ENCODE peak calls at places on chromosomes 1 and 21, in five cellular contexts. S is WTC11, U is cardiac muscle cell, L is GM10248, P is cardiac fibroblast. D is an unnamed sample.

GRCh38 chr1:24963943-24964677 is 34.0 kb upstream of the RUNX3 start:
- DNase-seq in S (no peak), U (no peak), L (no peak), P (no peak), D (no peak)

GRCh38 chr1:200891774-200892157 is 2.9 kb upstream of the INAVA start:
- DNase-seq in S (peak; percentile 76), U (peak; percentile 24), L (no peak), P (no peak), D (no peak)

GRCh38 chr1:234212764-234213406 is 160.4 kb upstream of the COA6 start:
- DNase-seq in S (peak; percentile 43), U (peak; percentile 80), L (peak; percentile 65), P (peak; percentile 28), D (no peak)

GRCh38 chr1:52659851-52660596 is 27.1 kb downstream of the SHISAL2A start:
- DNase-seq in S (peak; percentile 28), U (no peak), L (no peak), P (no peak), D (no peak)

GRCh38 chr1:30744060-30744756 is 13.4 kb downstream of the LAPTM5 start:
- DNase-seq in S (no peak), U (no peak), L (no peak), P (peak; percentile 13), D (no peak)

GRCh38 chr21:43012596-43012995 is 38.2 kb downstream of the PKNOX1 start:
- DNase-seq in S (no peak), U (no peak), L (no peak), P (peak; percentile 35), D (no peak)

GRCh38 chr1:28417441-28418277 is 48.1 kb downstream of the PHACTR4 start:
- DNase-seq in S (no peak), U (no peak), L (no peak), P (peak; percentile 59), D (no peak)

GRCh38 chr21:33478182-33478581 is 1.6 kb downstream of the TMEM50B start:
- DNase-seq in S (no peak), U (no peak), L (no peak), P (no peak), D (no peak)

GRCh38 chr1:247681288-247681897 is 1.9 kb upstream of the OR13G1 start:
- DNase-seq in S (peak; percentile 73), U (peak; percentile 89), L (peak; percentile 31), P (peak; percentile 80), D (no peak)

GRCh38 chr1:10074059-10074854 is 41.5 kb downstream of the UBE4B start:
- DNase-seq in S (no peak), U (no peak), L (peak; percentile 76), P (peak; percentile 94), D (no peak)

GRCh38 chr1:50783286-50783685 is 176.8 kb downstream of the FAF1 start:
- DNase-seq in S (no peak), U (no peak), L (no peak), P (no peak), D (no peak)

GRCh38 chr1:189658381-189658780 is 819.3 kb downstream of the BRINP3 start:
- DNase-seq in S (no peak), U (no peak), L (no peak), P (no peak), D (no peak)

GRCh38 chr1:237814319-237814924 is 76.3 kb downstream of the ZP4 start:
- DNase-seq in S (no peak), U (peak; percentile 17), L (no peak), P (peak; percentile 11), D (no peak)

GRCh38 chr1:56330400-56331026 is 248.8 kb downstream of the PLPP3 start:
- DNase-seq in S (no peak), U (no peak), L (peak; percentile 21), P (peak; percentile 67), D (no peak)

GRCh38 chr1:223825767-223826461 is 19.8 kb downstream of the TP53BP2 start:
- DNase-seq in S (no peak), U (no peak), L (no peak), P (peak; percentile 44), D (no peak)

GRCh38 chr1:8394456-8395321 is 76.8 kb downstream of the SLC45A1 start:
- DNase-seq in S (no peak), U (no peak), L (no peak), P (peak; percentile 95), D (no peak)

GRCh38 chr1:110390096-110390495 is 730 bp downstream of the SLC16A4 start:
- DNase-seq in S (peak; percentile 16), U (no peak), L (no peak), P (peak; percentile 74), D (no peak)

GRCh38 chr1:10799726-10800125 is 3.3 kb upstream of the CASZ1 start:
- DNase-seq in S (no peak), U (no peak), L (no peak), P (no peak), D (no peak)

GRCh38 chr1:151461694-151462093 is 2.4 kb upstream of the POGZ start:
- DNase-seq in S (no peak), U (no peak), L (no peak), P (no peak), D (no peak)

GRCh38 chr1:201533836-201534235 is 5.1 kb upstream of the NAV1 start:
- DNase-seq in S (no peak), U (no peak), L (no peak), P (no peak), D (no peak)

GRCh38 chr1:6660415-6661049 is 35.9 kb downstream of the THAP3 start:
- DNase-seq in S (no peak), U (no peak), L (no peak), P (no peak), D (no peak)

GRCh38 chr1:89363638-89364536 is at the start of gene GBP6:
- DNase-seq in S (peak; percentile 13), U (peak; percentile 62), L (no peak), P (no peak), D (no peak)

GRCh38 chr1:59116920-59117542 is 179.9 kb upstream of the FGGY start:
- DNase-seq in S (peak; percentile 35), U (no peak), L (no peak), P (peak; percentile 59), D (no peak)

GRCh38 chr1:34263411-34263810 is 86.7 kb downstream of the C1orf94 start:
- DNase-seq in S (no peak), U (no peak), L (no peak), P (no peak), D (no peak)

GRCh38 chr1:9181176-9181906 is 52.4 kb upstream of the GPR157 start:
- DNase-seq in S (peak; percentile 89), U (peak; percentile 79), L (peak; percentile 84), P (peak; percentile 72), D (peak; percentile 73)

GRCh38 chr21:36466061-36466511 is 13.8 kb downstream of the CLDN14 start:
- DNase-seq in S (no peak), U (no peak), L (no peak), P (peak; percentile 90), D (no peak)

DNA sequence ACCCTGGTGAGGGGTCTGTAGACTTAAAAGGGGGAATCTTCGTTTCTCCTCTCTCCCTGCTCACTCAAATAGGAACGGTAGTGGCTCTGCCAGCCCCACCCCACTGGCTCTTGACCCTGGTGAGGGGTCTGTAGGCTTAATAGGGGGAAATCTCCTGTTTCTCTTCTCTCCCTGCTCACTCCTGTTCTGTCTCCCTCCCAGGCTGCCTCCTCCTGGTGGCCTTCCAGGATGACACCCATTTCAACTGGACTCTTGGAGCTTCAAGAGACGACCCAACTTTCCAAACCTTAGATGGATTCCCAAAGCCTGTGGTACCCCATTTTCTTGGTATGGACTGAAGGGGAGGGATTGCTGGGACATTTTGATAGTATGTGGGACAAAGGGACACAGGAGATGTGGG is 1.4 kb upstream of the EPHB2 start:
- DNase-seq in S (peak; percentile 50), U (no peak), L (no peak), P (peak; percentile 10), D (no peak)
- TF ChIP-seq CTCF in S (peak; percentile 19), U (peak; percentile 28), L (no peak), P (peak; percentile 21), D (no peak)

DNA sequence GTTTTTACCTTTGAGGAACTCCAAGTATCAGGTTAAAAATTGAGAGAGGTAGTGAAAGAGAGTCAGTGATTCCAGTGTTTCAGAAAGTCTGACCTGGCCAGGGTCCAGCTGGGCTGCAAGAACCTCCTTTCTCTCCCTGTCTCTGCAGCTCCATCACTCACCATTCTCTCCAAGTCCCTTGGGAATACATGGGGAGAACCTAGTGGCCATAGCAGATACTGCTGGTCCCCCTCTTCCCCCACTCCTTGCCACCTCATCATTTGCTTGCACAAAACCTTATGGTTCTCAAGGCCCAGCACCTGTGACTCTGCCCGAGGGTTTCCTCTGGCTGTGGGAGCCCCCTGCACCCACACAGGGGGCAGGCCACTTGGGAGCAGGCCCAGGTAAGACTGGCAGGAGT is 279.5 kb downstream of the KIF26B start:
- DNase-seq in S (no peak), U (no peak), L (no peak), P (no peak), D (no peak)
- TF ChIP-seq CTCF in S (no peak), U (no peak), L (no peak), P (peak; percentile 19), D (no peak)

GRCh38 chr1:12406218-12407021 is 176.6 kb downstream of the VPS13D start:
- DNase-seq in S (no peak), U (peak; percentile 30), L (no peak), P (peak; percentile 18), D (no peak)

GRCh38 chr1:12407962-12408288 is 178.1 kb downstream of the VPS13D start:
- DNase-seq in S (no peak), U (no peak), L (no peak), P (no peak), D (no peak)

GRCh38 chr1:12408662-12409061 is 178.8 kb downstream of the VPS13D start:
- DNase-seq in S (no peak), U (no peak), L (no peak), P (no peak), D (no peak)

GRCh38 chr1:12405325-12406217 is 175.7 kb downstream of the VPS13D start:
- DNase-seq in S (no peak), U (peak; percentile 89), L (no peak), P (peak; percentile 41), D (no peak)

GRCh38 chr1:12407050-12407961 is 177.5 kb downstream of the VPS13D start:
- DNase-seq in S (no peak), U (no peak), L (peak; percentile 21), P (peak; percentile 78), D (no peak)
- TF ChIP-seq CTCF in S (no peak), U (peak; percentile 45), L (peak; percentile 6), P (peak; percentile 50), D (no peak)

DNA sequence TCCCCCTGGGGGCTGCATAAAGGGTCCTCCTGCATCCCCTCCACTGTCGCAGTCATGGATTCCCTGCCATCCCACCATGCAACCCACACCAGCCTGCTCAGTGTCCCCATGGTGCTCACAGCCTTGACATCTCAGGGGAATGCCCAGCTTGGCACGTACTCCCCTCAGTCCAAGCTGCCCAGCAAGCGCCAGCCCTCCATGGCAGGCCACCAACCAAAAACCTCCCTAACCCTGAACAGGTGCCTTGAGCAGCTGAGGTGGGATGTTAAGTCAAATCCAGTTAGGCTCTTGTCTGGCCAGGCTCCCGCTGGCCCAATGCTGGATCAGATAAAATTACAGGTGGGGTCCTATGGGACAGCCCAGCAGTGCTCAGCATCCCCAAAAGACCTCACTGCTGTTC is 341 bp downstream of the VTCN1 start:
- DNase-seq in S (no peak), U (no peak), L (no peak), P (no peak), D (no peak)
- TF ChIP-seq CTCF in S (no peak), U (no peak), L (no peak), P (no peak), D (no peak)